ENCODE peak calls at places on chromosome 6, in ten cellular contexts. One of them, this sample, is unnamed.

GRCh38 chr6:149235130-149235561 is 82.4 kb upstream of the TAB2 start:
- DNase-seq in choroid plexus epithelial cell: peak
- DNase-seq in GM10248: peak
- DNase-seq in neural progenitor cell: no peak
- DNase-seq in esophagus squamous epithelium: no peak
- DNase-seq in progenitor cell of endocrine pancreas: no peak
- DNase-seq in lung: peak
- DNase-seq in BE2C: peak
- DNase-seq in cardiac fibroblast: peak
- DNase-seq in AG04450: no peak
- DNase-seq in this sample: peak

GRCh38 chr6:39725632-39725997 is 407 bp upstream of the KIF6 start:
- DNase-seq in choroid plexus epithelial cell: no peak
- DNase-seq in lung: no peak
- DNase-seq in BE2C: no peak
- DNase-seq in progenitor cell of endocrine pancreas: no peak
- DNase-seq in AG04450: no peak
- DNase-seq in neural progenitor cell: no peak
- DNase-seq in cardiac fibroblast: no peak
- DNase-seq in GM10248: no peak
- DNase-seq in esophagus squamous epithelium: no peak
- DNase-seq in this sample: no peak

GRCh38 chr6:3742426-3743344 is 8.8 kb downstream of the PXDC1 start:
- DNase-seq in progenitor cell of endocrine pancreas: peak
- DNase-seq in GM10248: peak
- DNase-seq in BE2C: peak
- DNase-seq in cardiac fibroblast: peak
- DNase-seq in choroid plexus epithelial cell: peak
- DNase-seq in lung: peak
- DNase-seq in neural progenitor cell: peak
- DNase-seq in esophagus squamous epithelium: peak
- DNase-seq in AG04450: no peak
- DNase-seq in this sample: peak

GRCh38 chr6:92810913-92811312 is 608.4 kb downstream of the EPHA7 start:
- DNase-seq in BE2C: peak
- DNase-seq in AG04450: peak
- DNase-seq in GM10248: peak
- DNase-seq in lung: no peak
- DNase-seq in choroid plexus epithelial cell: peak
- DNase-seq in esophagus squamous epithelium: no peak
- DNase-seq in neural progenitor cell: peak
- DNase-seq in cardiac fibroblast: peak
- DNase-seq in progenitor cell of endocrine pancreas: peak
- DNase-seq in this sample: peak

GRCh38 chr6:52227495-52227894 is 16.8 kb downstream of the IL17F start:
- DNase-seq in neural progenitor cell: no peak
- DNase-seq in cardiac fibroblast: no peak
- DNase-seq in GM10248: peak
- DNase-seq in AG04450: no peak
- DNase-seq in lung: no peak
- DNase-seq in BE2C: no peak
- DNase-seq in choroid plexus epithelial cell: no peak
- DNase-seq in esophagus squamous epithelium: no peak
- DNase-seq in progenitor cell of endocrine pancreas: no peak
- DNase-seq in this sample: no peak

GRCh38 chr6:16345449-16346330 is 107.3 kb downstream of the GMPR start:
- DNase-seq in choroid plexus epithelial cell: peak
- DNase-seq in BE2C: peak
- DNase-seq in lung: no peak
- DNase-seq in esophagus squamous epithelium: no peak
- DNase-seq in AG04450: peak
- DNase-seq in neural progenitor cell: peak
- DNase-seq in cardiac fibroblast: peak
- DNase-seq in progenitor cell of endocrine pancreas: no peak
- DNase-seq in GM10248: no peak
- DNase-seq in this sample: peak

GRCh38 chr6:161138545-161139303 is 135.1 kb downstream of the AGPAT4 start:
- DNase-seq in lung: peak
- DNase-seq in BE2C: no peak
- DNase-seq in neural progenitor cell: no peak
- DNase-seq in cardiac fibroblast: no peak
- DNase-seq in progenitor cell of endocrine pancreas: no peak
- DNase-seq in GM10248: no peak
- DNase-seq in esophagus squamous epithelium: no peak
- DNase-seq in choroid plexus epithelial cell: no peak
- DNase-seq in AG04450: no peak
- DNase-seq in this sample: no peak

GRCh38 chr6:167934426-167934864 is 63.0 kb upstream of the KIF25 start:
- DNase-seq in choroid plexus epithelial cell: no peak
- DNase-seq in AG04450: no peak
- DNase-seq in lung: no peak
- DNase-seq in cardiac fibroblast: no peak
- DNase-seq in BE2C: no peak
- DNase-seq in GM10248: no peak
- DNase-seq in neural progenitor cell: no peak
- DNase-seq in esophagus squamous epithelium: no peak
- DNase-seq in progenitor cell of endocrine pancreas: no peak
- DNase-seq in this sample: no peak

GRCh38 chr6:64334646-64335045 is 699.0 kb downstream of the PHF3 start:
- DNase-seq in progenitor cell of endocrine pancreas: no peak
- DNase-seq in AG04450: no peak
- DNase-seq in neural progenitor cell: no peak
- DNase-seq in GM10248: no peak
- DNase-seq in BE2C: no peak
- DNase-seq in cardiac fibroblast: peak
- DNase-seq in lung: no peak
- DNase-seq in esophagus squamous epithelium: no peak
- DNase-seq in choroid plexus epithelial cell: peak
- DNase-seq in this sample: no peak

GRCh38 chr6:170243386-170243785 is 47.5 kb downstream of the DLL1 start:
- DNase-seq in neural progenitor cell: no peak
- DNase-seq in progenitor cell of endocrine pancreas: no peak
- DNase-seq in AG04450: no peak
- DNase-seq in GM10248: no peak
- DNase-seq in BE2C: no peak
- DNase-seq in cardiac fibroblast: no peak
- DNase-seq in esophagus squamous epithelium: no peak
- DNase-seq in choroid plexus epithelial cell: no peak
- DNase-seq in lung: no peak
- DNase-seq in this sample: no peak

GRCh38 chr6:142118926-142119325 is 13.8 kb upstream of the GJE1 start:
- DNase-seq in cardiac fibroblast: peak
- DNase-seq in progenitor cell of endocrine pancreas: no peak
- DNase-seq in AG04450: no peak
- DNase-seq in GM10248: no peak
- DNase-seq in neural progenitor cell: no peak
- DNase-seq in choroid plexus epithelial cell: peak
- DNase-seq in BE2C: no peak
- DNase-seq in lung: no peak
- DNase-seq in esophagus squamous epithelium: no peak
- DNase-seq in this sample: peak

GRCh38 chr6:119025793-119026192 is 52.7 kb downstream of the FAM184A start:
- DNase-seq in BE2C: no peak
- DNase-seq in cardiac fibroblast: no peak
- DNase-seq in GM10248: no peak
- DNase-seq in progenitor cell of endocrine pancreas: no peak
- DNase-seq in choroid plexus epithelial cell: no peak
- DNase-seq in lung: no peak
- DNase-seq in AG04450: no peak
- DNase-seq in esophagus squamous epithelium: no peak
- DNase-seq in neural progenitor cell: no peak
- DNase-seq in this sample: no peak

GRCh38 chr6:10472634-10473033 is 48.5 kb upstream of the GCNT2 start:
- DNase-seq in esophagus squamous epithelium: no peak
- DNase-seq in progenitor cell of endocrine pancreas: no peak
- DNase-seq in BE2C: no peak
- DNase-seq in neural progenitor cell: no peak
- DNase-seq in AG04450: no peak
- DNase-seq in cardiac fibroblast: no peak
- DNase-seq in choroid plexus epithelial cell: no peak
- DNase-seq in lung: no peak
- DNase-seq in GM10248: no peak
- DNase-seq in this sample: no peak

GRCh38 chr6:106220485-106220884 is 105.1 kb downstream of the ATG5 start:
- DNase-seq in cardiac fibroblast: no peak
- DNase-seq in progenitor cell of endocrine pancreas: no peak
- DNase-seq in AG04450: no peak
- DNase-seq in BE2C: no peak
- DNase-seq in esophagus squamous epithelium: no peak
- DNase-seq in lung: no peak
- DNase-seq in choroid plexus epithelial cell: no peak
- DNase-seq in GM10248: no peak
- DNase-seq in neural progenitor cell: no peak
- DNase-seq in this sample: no peak

GRCh38 chr6:168525114-168525513 is 84.1 kb downstream of the SMOC2 start:
- DNase-seq in lung: no peak
- DNase-seq in AG04450: no peak
- DNase-seq in BE2C: no peak
- DNase-seq in cardiac fibroblast: no peak
- DNase-seq in progenitor cell of endocrine pancreas: no peak
- DNase-seq in choroid plexus epithelial cell: no peak
- DNase-seq in GM10248: no peak
- DNase-seq in esophagus squamous epithelium: no peak
- DNase-seq in neural progenitor cell: no peak
- DNase-seq in this sample: no peak

DNA sequence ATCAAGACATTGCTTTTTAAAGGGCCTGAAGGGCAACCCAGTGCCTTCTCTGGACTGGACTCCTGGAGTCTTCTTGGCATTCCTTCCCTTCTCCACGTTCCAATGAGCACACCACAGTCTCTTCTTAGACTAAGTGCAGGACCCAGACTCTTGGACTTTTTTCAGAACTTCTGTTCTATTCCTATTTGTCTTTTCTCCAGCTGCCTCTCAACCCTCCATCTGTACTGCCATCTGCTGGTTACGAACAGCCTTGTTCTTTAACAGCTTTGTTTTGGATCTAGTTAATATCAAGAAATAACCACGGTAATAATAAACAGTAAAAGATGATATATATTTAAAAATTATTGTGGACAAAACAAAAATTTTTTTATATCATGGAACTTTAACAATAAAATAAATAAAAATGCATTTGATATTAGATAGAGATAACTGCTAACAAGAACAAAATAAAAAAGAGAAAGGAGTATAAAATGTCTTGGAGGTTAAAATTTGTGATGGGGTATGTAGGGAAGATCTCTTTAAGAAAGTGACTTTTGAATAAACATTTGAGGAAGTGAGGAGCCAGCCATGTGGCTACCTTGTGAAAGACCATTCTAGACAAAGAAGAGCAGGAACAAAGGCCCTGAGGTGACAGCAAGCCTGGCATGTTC is 105.1 kb upstream of the HCRTR2 start:
- DNase-seq in cardiac fibroblast: peak
- DNase-seq in GM10248: no peak
- DNase-seq in neural progenitor cell: peak
- DNase-seq in lung: no peak
- DNase-seq in choroid plexus epithelial cell: peak
- DNase-seq in esophagus squamous epithelium: no peak
- DNase-seq in BE2C: peak
- DNase-seq in progenitor cell of endocrine pancreas: no peak
- DNase-seq in AG04450: peak
- DNase-seq in this sample: peak
- TF ChIP-seq CTCF in cardiac fibroblast: peak
- TF ChIP-seq CTCF in GM10248: peak
- TF ChIP-seq CTCF in neural progenitor cell: peak
- TF ChIP-seq CTCF in lung: no peak
- TF ChIP-seq CTCF in choroid plexus epithelial cell: peak
- TF ChIP-seq CTCF in esophagus squamous epithelium: peak
- TF ChIP-seq CTCF in BE2C: peak
- TF ChIP-seq CTCF in progenitor cell of endocrine pancreas: peak
- TF ChIP-seq CTCF in AG04450: peak
- TF ChIP-seq CTCF in this sample: peak

DNA sequence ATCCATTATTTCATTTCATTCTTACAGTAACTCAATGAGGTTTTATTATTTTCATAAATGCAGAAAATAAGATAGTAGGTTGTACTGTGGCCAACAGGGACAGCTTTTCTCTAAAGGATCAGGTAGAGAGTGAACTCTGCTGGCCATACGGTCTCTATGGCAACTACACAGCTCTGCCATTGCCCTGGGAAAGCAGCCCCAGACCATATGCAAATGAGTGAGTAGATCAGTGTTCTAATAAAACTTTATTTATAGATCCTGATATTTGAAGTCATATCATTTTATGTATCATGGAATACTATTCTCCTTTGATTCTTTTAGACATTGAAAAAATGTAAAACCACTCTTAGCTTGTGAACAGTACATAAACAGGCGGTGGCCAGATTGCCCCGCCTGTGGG is 192.5 kb upstream of the RREB1 start:
- DNase-seq in lung: no peak
- DNase-seq in GM10248: no peak
- DNase-seq in progenitor cell of endocrine pancreas: no peak
- DNase-seq in cardiac fibroblast: peak
- DNase-seq in neural progenitor cell: no peak
- DNase-seq in AG04450: no peak
- DNase-seq in esophagus squamous epithelium: no peak
- DNase-seq in BE2C: no peak
- DNase-seq in choroid plexus epithelial cell: peak
- DNase-seq in this sample: no peak
- TF ChIP-seq CTCF in lung: no peak
- TF ChIP-seq CTCF in GM10248: no peak
- TF ChIP-seq CTCF in progenitor cell of endocrine pancreas: no peak
- TF ChIP-seq CTCF in cardiac fibroblast: no peak
- TF ChIP-seq CTCF in neural progenitor cell: no peak
- TF ChIP-seq CTCF in AG04450: no peak
- TF ChIP-seq CTCF in esophagus squamous epithelium: no peak
- TF ChIP-seq CTCF in BE2C: no peak
- TF ChIP-seq CTCF in choroid plexus epithelial cell: no peak
- TF ChIP-seq CTCF in this sample: no peak

GRCh38 chr6:29510202-29510601 is 22.4 kb upstream of the MAS1L start:
- DNase-seq in AG04450: no peak
- DNase-seq in BE2C: no peak
- DNase-seq in GM10248: no peak
- DNase-seq in neural progenitor cell: peak
- DNase-seq in choroid plexus epithelial cell: no peak
- DNase-seq in lung: no peak
- DNase-seq in esophagus squamous epithelium: no peak
- DNase-seq in progenitor cell of endocrine pancreas: no peak
- DNase-seq in cardiac fibroblast: no peak
- DNase-seq in this sample: no peak
- TF ChIP-seq CTCF in AG04450: no peak
- TF ChIP-seq CTCF in BE2C: peak
- TF ChIP-seq CTCF in GM10248: no peak
- TF ChIP-seq CTCF in neural progenitor cell: no peak
- TF ChIP-seq CTCF in choroid plexus epithelial cell: no peak
- TF ChIP-seq CTCF in lung: no peak
- TF ChIP-seq CTCF in esophagus squamous epithelium: no peak
- TF ChIP-seq CTCF in progenitor cell of endocrine pancreas: no peak
- TF ChIP-seq CTCF in cardiac fibroblast: no peak
- TF ChIP-seq CTCF in this sample: no peak

DNA sequence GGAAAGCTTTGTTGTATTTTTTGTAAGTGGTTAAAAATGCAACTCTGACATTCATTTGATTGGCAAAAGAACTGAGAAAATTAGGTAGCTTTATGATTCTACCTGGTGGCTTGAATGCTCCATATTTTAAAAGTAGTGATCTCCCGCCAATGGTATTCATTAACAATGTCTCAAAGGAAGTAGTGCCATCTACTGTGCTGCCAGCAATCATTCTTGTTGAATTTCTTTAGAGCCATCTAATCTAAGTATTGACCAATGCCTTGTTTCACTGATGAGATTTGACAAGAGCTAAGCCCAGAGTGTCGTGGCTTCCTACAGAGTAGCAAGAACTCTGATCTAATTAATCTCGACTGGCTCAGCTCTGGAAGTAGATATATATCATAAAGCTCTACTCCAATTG is 696.7 kb downstream of the C6orf118 start:
- DNase-seq in cardiac fibroblast: no peak
- DNase-seq in neural progenitor cell: peak
- DNase-seq in progenitor cell of endocrine pancreas: no peak
- DNase-seq in AG04450: no peak
- DNase-seq in BE2C: no peak
- DNase-seq in lung: no peak
- DNase-seq in GM10248: no peak
- DNase-seq in esophagus squamous epithelium: no peak
- DNase-seq in choroid plexus epithelial cell: no peak
- DNase-seq in this sample: no peak
- TF ChIP-seq CTCF in cardiac fibroblast: no peak
- TF ChIP-seq CTCF in neural progenitor cell: peak
- TF ChIP-seq CTCF in progenitor cell of endocrine pancreas: no peak
- TF ChIP-seq CTCF in AG04450: no peak
- TF ChIP-seq CTCF in BE2C: no peak
- TF ChIP-seq CTCF in lung: no peak
- TF ChIP-seq CTCF in GM10248: no peak
- TF ChIP-seq CTCF in esophagus squamous epithelium: no peak
- TF ChIP-seq CTCF in choroid plexus epithelial cell: no peak
- TF ChIP-seq CTCF in this sample: no peak